ENCODE peak calls at places on chromosome 6, in four cellular contexts. V, O, L and J are unnamed samples.

GRCh38 chr6:49514571-49515484 is 15.1 kb downstream of the GLYATL3 start:
- DNase-seq in V (no peak), O (no peak), L (no peak), J (no peak)

GRCh38 chr6:137214931-137215330 is 4.3 kb downstream of the IFNGR1 start:
- DNase-seq in V (no peak), O (no peak), L (no peak), J (no peak)

GRCh38 chr6:17986656-17987575 is 519 bp downstream of the KIF13A start:
- DNase-seq in V (no peak), O (no peak), L (peak; percentile 70), J (peak; percentile 57)

GRCh38 chr6:151690768-151691562 is 116.5 kb upstream of the ESR1 start:
- DNase-seq in V (no peak), O (no peak), L (peak; percentile 51), J (no peak)

GRCh38 chr6:113182370-113183141 is 674.6 kb upstream of the MARCKS start:
- DNase-seq in V (peak; percentile 97), O (no peak), L (peak; percentile 59), J (no peak)

GRCh38 chr6:147430811-147431210 is 77.7 kb upstream of the SAMD5 start:
- DNase-seq in V (no peak), O (no peak), L (no peak), J (no peak)

GRCh38 chr6:126312013-126312665 is 27.8 kb upstream of the CENPW start:
- DNase-seq in V (no peak), O (no peak), L (no peak), J (no peak)

GRCh38 chr6:39496951-39497350 is 174.4 kb upstream of the KCNK16 start:
- DNase-seq in V (no peak), O (no peak), L (peak; percentile 38), J (peak; percentile 16)

GRCh38 chr6:107400748-107401147 is 58.6 kb downstream of the PDSS2 start:
- DNase-seq in V (peak; percentile 17), O (no peak), L (no peak), J (no peak)

GRCh38 chr6:11771473-11772048 is 7.0 kb downstream of the ADTRP start:
- DNase-seq in V (no peak), O (no peak), L (no peak), J (no peak)

GRCh38 chr6:158033751-158034702 is 52.4 kb downstream of the SYNJ2 start:
- DNase-seq in V (no peak), O (no peak), L (no peak), J (no peak)